ENCODE peak calls at places on chromosome 2, in four cellular contexts. L is CD8-positive, alpha-beta T cell; H is tibial artery; S is SJSA1. K is an unnamed sample.
A peak's percentile ranks its signal among the peaks of the same experiment; 100 is the strongest.

GRCh38 chr2:218306184-218306920 is 14.0 kb upstream of the TMBIM1 start:
- DNase-seq in L (no peak), S (no peak), H (no peak), K (no peak)

GRCh38 chr2:149781263-149781808 is 193.8 kb upstream of the MMADHC start:
- DNase-seq in S (no peak), H (no peak), L (no peak), K (no peak)

GRCh38 chr2:27752551-27753237 is 18.8 kb upstream of the MRPL33 start:
- DNase-seq in H (no peak), L (no peak), S (no peak), K (no peak)

GRCh38 chr2:111940333-111940902 is 42.0 kb downstream of the MERTK start:
- DNase-seq in S (no peak), H (no peak), L (no peak), K (no peak)

GRCh38 chr2:68997401-68997800 is 15.6 kb upstream of the ANTXR1 start:
- DNase-seq in L (no peak), S (peak; percentile 12), H (no peak), K (no peak)

GRCh38 chr2:220787251-220787650 is 784.9 kb downstream of the EPHA4 start:
- DNase-seq in H (no peak), L (no peak), S (no peak), K (no peak)

GRCh38 chr2:171792157-171792556 is 101.9 kb downstream of the SLC25A12 start:
- DNase-seq in S (no peak), L (no peak), H (no peak), K (no peak)

GRCh38 chr2:165239230-165239629 is at the start of gene SCN2A:
- DNase-seq in S (peak; percentile 39), H (no peak), L (no peak), K (peak; percentile 47)

GRCh38 chr2:63544017-63544627 is 44.2 kb downstream of the WDPCP start:
- DNase-seq in H (no peak), S (no peak), L (no peak), K (no peak)

GRCh38 chr2:25044011-25044410 is 2.1 kb downstream of the EFR3B start:
- DNase-seq in L (no peak), S (no peak), H (no peak), K (no peak)

GRCh38 chr2:217653240-217653639 is 349.6 kb downstream of the TNS1 start:
- DNase-seq in S (peak; percentile 78), H (peak; percentile 89), L (no peak), K (no peak)

GRCh38 chr2:118844261-118845004 is 3.0 kb downstream of the EN1 start:
- DNase-seq in H (no peak), L (no peak), S (no peak), K (no peak)

GRCh38 chr2:161400076-161400475 is 16.0 kb upstream of the TBR1 start:
- DNase-seq in H (no peak), L (no peak), S (no peak), K (no peak)

DNA sequence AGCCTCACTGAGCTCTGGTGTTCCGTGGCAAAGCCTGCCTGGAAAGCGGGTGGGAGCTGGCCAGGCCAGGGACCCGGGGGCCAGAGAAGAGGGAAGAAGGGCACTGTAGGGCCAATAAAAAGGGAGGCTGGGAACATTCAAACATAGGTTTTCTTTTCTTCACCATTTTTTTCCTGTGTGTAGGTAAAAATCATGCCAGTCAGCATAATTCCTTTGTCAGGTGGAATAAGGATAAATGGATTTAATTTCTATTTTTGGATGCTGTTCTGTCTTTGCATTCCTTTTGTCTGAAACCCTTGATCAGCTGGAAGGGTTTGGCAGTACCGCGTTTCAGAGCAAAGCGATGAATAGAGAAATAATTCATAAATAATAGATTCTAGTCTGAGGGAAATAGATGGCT is 384.3 kb downstream of the TSN start:
- DNase-seq in H (no peak), L (no peak), S (no peak), K (no peak)
- H3K4me3 ChIP-seq in H (no peak overlapping the region), L (no peak overlapping the region), S (no peak overlapping the region), K (no peak overlapping the region)

GRCh38 chr2:60437080-60437765 is 116.2 kb downstream of the BCL11A start:
- DNase-seq in H (no peak), S (no peak), L (no peak), K (no peak)
- H3K4me3 ChIP-seq in H (no peak overlapping the region), S (no peak overlapping the region), L (no peak overlapping the region), K (no peak overlapping the region)

GRCh38 chr2:74002515-74003391 is 18.0 kb downstream of the TET3 start:
- DNase-seq in L (peak; percentile 73), H (peak; percentile 85), S (peak; percentile 84), K (peak; percentile 87)
- H3K4me3 ChIP-seq in L (peak overlapping the region; percentile 50), H (peak overlapping the region; percentile 66), S (peak overlapping the region; percentile 46), K (peak overlapping the region; percentile 84)

GRCh38 chr2:110768591-110768990 is 36.2 kb downstream of the ACOXL start:
- DNase-seq in L (no peak), H (no peak), S (no peak), K (no peak)

GRCh38 chr2:110772383-110772755 is 40.0 kb downstream of the ACOXL start:
- DNase-seq in S (no peak), H (no peak), L (no peak), K (no peak)

GRCh38 chr2:110770308-110770695 is 37.9 kb downstream of the ACOXL start:
- DNase-seq in L (no peak), S (no peak), H (no peak), K (no peak)

GRCh38 chr2:110771549-110772382 is 39.4 kb downstream of the ACOXL start:
- DNase-seq in H (no peak), L (no peak), S (no peak), K (no peak)

DNA sequence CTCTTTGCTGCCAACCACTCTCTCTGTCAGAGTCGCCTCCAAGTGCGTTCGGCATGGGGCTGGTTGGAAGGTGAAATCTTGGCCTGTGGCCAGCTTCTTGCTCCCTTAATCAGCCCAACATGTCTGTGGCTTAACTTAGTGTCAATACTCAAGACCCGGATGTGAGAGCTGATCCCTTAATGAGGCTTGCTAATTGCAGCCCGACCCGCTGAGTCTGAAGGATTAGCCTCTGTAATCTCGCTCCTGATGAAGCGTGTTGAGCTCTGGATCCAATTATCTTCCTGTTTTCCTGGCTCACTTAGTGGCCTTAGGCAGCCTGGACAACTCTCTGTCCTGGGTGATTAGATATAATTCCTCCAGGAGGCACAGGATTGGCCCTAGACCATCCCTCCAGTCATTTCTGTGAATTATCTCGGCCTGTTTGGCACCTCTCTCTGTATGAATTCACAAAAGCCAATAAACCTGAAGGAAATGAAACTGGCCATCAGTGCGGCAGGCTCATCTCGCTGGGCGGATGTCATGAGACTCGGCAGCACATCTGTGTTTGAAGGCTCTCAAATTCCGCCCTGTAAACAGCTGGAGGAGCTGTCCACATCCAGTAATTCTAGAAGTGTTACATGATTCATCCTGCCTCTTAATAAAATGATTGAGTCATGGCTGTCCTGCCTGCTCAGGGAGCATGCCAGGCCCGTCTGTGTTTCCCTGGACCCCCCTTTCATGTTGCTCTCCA is 38.5 kb downstream of the ACOXL start:
- DNase-seq in H (peak; percentile 57), S (no peak), L (no peak), K (peak; percentile 87)
- H3K4me3 ChIP-seq in H (no peak overlapping the region), S (no peak overlapping the region), L (no peak overlapping the region), K (no peak overlapping the region)

DNA sequence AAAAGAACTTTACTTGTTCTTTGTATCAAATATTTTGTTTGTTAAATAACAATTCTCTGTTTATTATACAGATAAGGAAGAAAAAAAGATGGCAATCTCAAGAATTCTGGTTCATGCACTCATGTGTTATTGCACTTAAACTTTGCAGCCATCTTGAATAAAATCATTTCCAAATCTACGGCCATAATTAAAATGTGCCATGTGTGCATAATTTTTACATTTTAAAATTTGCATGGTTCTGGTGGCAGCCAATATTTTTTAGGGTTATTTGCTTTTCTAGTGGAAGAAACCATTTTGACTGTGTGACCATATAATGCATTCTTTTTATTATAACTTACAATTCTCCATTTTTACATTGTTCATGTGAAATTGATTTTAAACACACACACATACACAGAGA is 1518.1 kb upstream of the ZEB2 start:
- DNase-seq in L (no peak), H (no peak), S (no peak), K (no peak)
- H3K4me3 ChIP-seq in L (no peak overlapping the region), H (no peak overlapping the region), S (no peak overlapping the region), K (no peak overlapping the region)

DNA sequence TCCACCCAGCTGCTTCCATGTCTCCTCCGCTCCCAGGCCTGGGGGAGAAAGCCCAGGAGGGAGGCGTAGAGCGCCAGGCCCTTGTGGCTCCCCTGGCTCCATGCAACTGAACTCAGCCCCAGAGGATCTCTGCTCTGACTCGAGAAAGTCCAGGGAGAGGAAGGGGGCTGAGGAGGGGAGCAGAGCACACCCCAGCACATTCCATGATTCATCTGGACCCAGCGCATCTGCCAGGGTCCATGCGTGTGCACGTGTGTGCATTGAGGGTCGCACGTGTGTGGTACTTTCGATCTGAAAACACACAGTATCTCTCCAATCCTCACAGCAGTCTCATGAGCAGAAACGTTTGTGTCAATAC is 146.5 kb upstream of the ID2 start:
- DNase-seq in L (no peak), S (no peak), H (no peak), K (no peak)
- H3K4me3 ChIP-seq in L (no peak overlapping the region), S (no peak overlapping the region), H (no peak overlapping the region), K (no peak overlapping the region)